ENCODE peak calls at places on chromosomes 16 and 17, in seven cellular contexts. N is HS-5; C is HAP-1; Y is effector CD4-positive, alpha-beta T cell; D is heart left ventricle; O is NAMALWA; F is stimulated activated CD8-positive, alpha-beta memory T cell treated with anti-CD3 and anti-CD28 coated beads, Interleukin-2, amount 100 ng/mL, for 48 hours. Q is an unnamed sample.

GRCh38 chr17:51815097-51815496 is 343.4 kb downstream of the CA10 start:
- DNase-seq in N (no peak), O (no peak), F (no peak), D (no peak), C (no peak), Y (no peak), Q (no peak)

GRCh38 chr17:75535119-75535537 is 9.6 kb downstream of the LLGL2 start:
- DNase-seq in D (no peak), N (no peak), F (peak), C (no peak), O (no peak), Y (peak), Q (no peak)

GRCh38 chr17:16052486-16052885 is 52.9 kb downstream of the TTC19 start:
- DNase-seq in C (no peak), F (no peak), Y (no peak), O (no peak), D (no peak), N (peak), Q (no peak)

GRCh38 chr17:78159575-78160158 is 8.7 kb upstream of the SYNGR2 start:
- DNase-seq in F (no peak), O (no peak), D (no peak), C (no peak), N (peak), Y (no peak), Q (no peak)

GRCh38 chr17:39699818-39700147 is at the start of gene ERBB2:
- DNase-seq in C (no peak), F (no peak), Y (no peak), N (peak), O (no peak), D (peak), Q (no peak)

GRCh38 chr17:76597156-76598003 is 11.7 kb upstream of the ST6GALNAC2 start:
- DNase-seq in F (no peak), N (no peak), C (no peak), Y (no peak), O (no peak), D (no peak), Q (no peak)

GRCh38 chr16:2019500-2019899 is at the start of gene NPW:
- DNase-seq in C (no peak), D (no peak), N (no peak), Y (no peak), F (no peak), O (peak), Q (peak)

GRCh38 chr16:12539185-12539929 is 264.3 kb downstream of the CPPED1 start:
- DNase-seq in Y (no peak), F (no peak), C (no peak), O (no peak), D (no peak), N (peak), Q (peak)

GRCh38 chr17:50003916-50004315 is 8.9 kb upstream of the DLX3 start:
- DNase-seq in Y (no peak), C (no peak), O (no peak), N (no peak), D (no peak), F (no peak), Q (no peak)

GRCh38 chr17:64262422-64263260 is at the start of gene TEX2:
- DNase-seq in O (peak), C (no peak), Y (peak), D (peak), N (no peak), F (peak), Q (peak)

GRCh38 chr17:10623786-10624338 is 33.2 kb downstream of the MYH3 start:
- DNase-seq in F (no peak), N (no peak), C (no peak), Y (no peak), D (no peak), O (no peak), Q (no peak)

GRCh38 chr17:30796016-30796415 is 28.5 kb downstream of the CRLF3 start:
- DNase-seq in C (no peak), D (no peak), N (no peak), F (no peak), Y (no peak), O (no peak), Q (no peak)

GRCh38 chr17:38369124-38369886 is 17.7 kb downstream of the SOCS7 start:
- DNase-seq in C (no peak), F (no peak), O (no peak), D (no peak), Y (no peak), N (no peak), Q (no peak)

GRCh38 chr17:75763613-75764416 is 1.2 kb downstream of the GALK1 start:
- DNase-seq in Y (no peak), O (no peak), C (no peak), F (no peak), D (no peak), N (no peak), Q (no peak)

GRCh38 chr17:34413443-34414076 is 50.5 kb upstream of the CCL1 start:
- DNase-seq in N (no peak), F (no peak), O (no peak), Y (no peak), D (no peak), C (no peak), Q (no peak)

GRCh38 chr17:45942284-45942683 is 47.9 kb downstream of the MAPT start:
- DNase-seq in F (no peak), O (no peak), Y (no peak), N (no peak), D (peak), C (peak), Q (no peak)

GRCh38 chr16:85102106-85102630 is 10.1 kb downstream of the CIBAR2 start:
- DNase-seq in D (no peak), Y (no peak), N (no peak), O (no peak), C (no peak), F (no peak), Q (no peak)

GRCh38 chr16:29697391-29697790 is 18.4 kb downstream of the QPRT start:
- DNase-seq in C (no peak), Y (no peak), F (no peak), O (no peak), D (no peak), N (no peak), Q (no peak)

GRCh38 chr17:76523084-76524037 is 14.1 kb downstream of the CYGB start:
- DNase-seq in D (peak), O (peak), N (no peak), C (peak), Y (peak), F (peak), Q (peak)

GRCh38 chr16:839643-840408 is 39.3 kb upstream of the GNG13 start:
- DNase-seq in F (no peak), N (no peak), Y (no peak), O (no peak), D (no peak), C (no peak), Q (no peak)

GRCh38 chr16:28274676-28275075 is 17.6 kb upstream of the SBK1 start:
- DNase-seq in D (no peak), O (no peak), N (no peak), F (no peak), Y (no peak), C (no peak), Q (no peak)

GRCh38 chr17:50949128-50950001 is 83.2 kb upstream of the TOB1 start:
- DNase-seq in C (no peak), D (no peak), N (no peak), F (no peak), O (no peak), Y (no peak), Q (no peak)

GRCh38 chr17:5913641-5914040 is 156.5 kb upstream of the WSCD1 start:
- DNase-seq in Y (no peak), N (no peak), D (no peak), F (no peak), O (no peak), C (no peak), Q (no peak)

GRCh38 chr16:87051526-87052320 is 265.5 kb downstream of the C16orf95 start:
- DNase-seq in N (no peak), O (no peak), Y (no peak), C (no peak), D (no peak), F (no peak), Q (no peak)

GRCh38 chr16:21646721-21647561 is 5.5 kb downstream of the IGSF6 start:
- DNase-seq in C (no peak), N (no peak), F (peak), Y (peak), O (peak), D (no peak), Q (peak)

GRCh38 chr17:27207073-27207511 is 86.8 kb upstream of the WSB1 start:
- DNase-seq in C (no peak), F (no peak), O (no peak), N (peak), D (no peak), Y (no peak), Q (no peak)

GRCh38 chr16:53948326-53948725 is 244.4 kb downstream of the FTO start:
- DNase-seq in Y (no peak), C (no peak), O (no peak), D (no peak), N (no peak), F (no peak), Q (no peak)

GRCh38 chr17:73313526-73314127 is 1.8 kb upstream of the CDC42EP4 start:
- DNase-seq in C (peak), D (no peak), O (no peak), Y (no peak), F (no peak), N (no peak), Q (no peak)

GRCh38 chr16:65672960-65673359 is 551.1 kb upstream of the CDH11 start:
- DNase-seq in C (no peak), N (peak), O (no peak), D (no peak), Y (no peak), F (no peak), Q (no peak)

GRCh38 chr17:10059684-10060211 is 138.7 kb downstream of the GAS7 start:
- DNase-seq in C (no peak), O (peak), Y (no peak), F (no peak), D (peak), N (no peak), Q (no peak)

GRCh38 chr16:46730126-46730525 is 18.0 kb downstream of the MYLK3 start:
- DNase-seq in N (no peak), F (no peak), D (no peak), C (no peak), O (no peak), Y (no peak), Q (no peak)